ENCODE peak calls at places on chromosomes 4 and X, in seven cellular contexts. N, R, O, S, J, F and W are unnamed samples.

GRCh38 chrX:74535633-74536141 is 78.7 kb downstream of the RLIM start:
- DNase-seq in N (peak; percentile 69), R (peak; percentile 71), O (no peak), S (no peak), J (peak; percentile 87), F (peak; percentile 73), W (peak; percentile 16)

GRCh38 chr4:72767903-72768817 is 199.1 kb upstream of the ADAMTS3 start:
- DNase-seq in N (no peak), R (no peak), O (no peak), S (no peak), J (peak; percentile 78), F (peak; percentile 73), W (no peak)

GRCh38 chr4:143046454-143046853 is 138.3 kb upstream of the USP38 start:
- DNase-seq in N (no peak), R (no peak), O (no peak), S (no peak), J (peak; percentile 56), F (no peak), W (no peak)

GRCh38 chr4:8543623-8544022 is 36.6 kb upstream of the GPR78 start:
- DNase-seq in N (no peak), R (no peak), O (no peak), S (no peak), J (no peak), F (no peak), W (no peak)

GRCh38 chrX:72001471-72001870 is 90.8 kb downstream of the NHSL2 start:
- DNase-seq in N (no peak), R (no peak), O (no peak), S (no peak), J (no peak), F (no peak), W (no peak)

GRCh38 chr4:152063301-152064235 is 302.8 kb upstream of the GATB start:
- DNase-seq in N (no peak), R (no peak), O (peak; percentile 61), S (no peak), J (peak; percentile 50), F (peak; percentile 8), W (no peak)

GRCh38 chr4:87512400-87512799 is 16.8 kb downstream of the SPARCL1 start:
- DNase-seq in N (no peak), R (no peak), O (no peak), S (no peak), J (no peak), F (no peak), W (no peak)

GRCh38 chr4:8589831-8590545 is 2.6 kb upstream of the CPZ start:
- DNase-seq in N (no peak), R (no peak), O (no peak), S (no peak), J (peak; percentile 72), F (peak; percentile 27), W (no peak)

GRCh38 chrX:130118941-130119640 is 8.8 kb upstream of the ELF4 start:
- DNase-seq in N (no peak), R (no peak), O (no peak), S (no peak), J (peak; percentile 57), F (peak; percentile 56), W (no peak)

GRCh38 chrX:13893826-13894225 is 76.9 kb upstream of the GPM6B start:
- DNase-seq in N (no peak), R (peak; percentile 25), O (no peak), S (no peak), J (no peak), F (no peak), W (no peak)

DNA sequence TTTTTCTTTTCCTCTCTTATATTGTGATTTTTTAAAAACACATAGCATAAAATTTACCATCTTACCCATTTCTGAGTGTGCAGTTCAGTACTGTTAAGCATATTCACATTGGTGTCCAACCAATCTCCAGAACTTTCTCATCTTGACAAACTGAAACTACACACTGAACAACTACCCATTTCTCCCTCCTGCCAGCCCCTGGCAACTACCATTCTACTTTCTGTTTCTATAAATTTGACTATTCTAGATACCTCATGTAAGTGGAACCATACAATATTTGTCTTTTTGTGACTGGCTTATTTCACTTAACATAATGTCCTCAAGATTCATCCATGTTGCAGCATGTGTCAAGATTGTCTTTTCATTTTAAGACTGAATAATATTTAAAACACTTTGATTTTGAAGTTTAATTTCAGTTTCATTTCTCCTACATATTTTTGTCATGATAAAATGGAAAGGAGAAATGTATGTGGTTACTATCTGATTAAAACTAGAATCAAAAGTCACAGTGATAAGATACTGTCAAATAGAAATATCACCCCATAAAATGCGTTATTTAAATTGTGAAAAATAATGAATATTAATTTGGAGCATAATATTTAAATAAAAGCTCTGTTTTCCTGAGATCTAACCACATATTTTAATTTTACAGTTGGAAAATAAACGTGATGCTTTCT is 122.8 kb downstream of the DIPK2B start:
- DNase-seq in N (no peak), R (no peak), O (no peak), S (no peak), J (no peak), F (peak; percentile 3), W (no peak)
- H3K4me3 ChIP-seq in N (no peak overlapping the region), R (no peak overlapping the region), O (no peak overlapping the region), S (no peak overlapping the region), J (no peak overlapping the region), F (no peak overlapping the region), W (no peak overlapping the region)

DNA sequence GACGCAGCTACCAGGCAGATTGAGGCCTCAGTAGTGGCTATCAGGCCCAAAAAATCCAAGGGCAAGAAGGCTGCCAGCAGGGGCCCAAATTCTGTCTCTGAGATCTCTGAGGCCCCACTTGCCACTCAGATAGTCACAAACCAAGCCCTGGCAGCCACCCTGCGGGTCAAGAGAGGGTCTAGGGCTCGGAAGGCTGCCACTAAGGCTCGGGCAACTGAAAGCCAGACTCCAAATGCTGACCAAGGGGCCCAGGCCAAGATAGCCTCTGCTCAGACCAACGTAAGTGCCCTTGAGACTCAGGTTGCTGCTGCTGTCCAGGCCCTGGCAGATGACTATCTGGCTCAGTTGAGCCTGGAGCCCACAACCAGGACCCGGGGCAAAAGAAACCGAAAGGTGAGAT is 2.8 kb downstream of the TRO start:
- DNase-seq in N (no peak), R (no peak), O (no peak), S (no peak), J (no peak), F (no peak), W (no peak)
- H3K36me3 ChIP-seq in N (no peaks in the 10 kb centered on the region), R (no peaks in the 10 kb centered on the region), O (no peaks in the 10 kb centered on the region), S (no peaks in the 10 kb centered on the region), J (no peaks in the 10 kb centered on the region), F (no peaks in the 10 kb centered on the region), W (no peaks in the 10 kb centered on the region)

GRCh38 chr4:2798399-2799301 is 5.8 kb downstream of the SH3BP2 start:
- DNase-seq in N (peak; percentile 78), R (peak; percentile 71), O (peak; percentile 42), S (peak; percentile 98), J (no peak), F (no peak), W (no peak)
- H3K4me1 ChIP-seq in N (peaks cover 90% of the 10 kb centered on the region), R (peaks cover 97% of the 10 kb centered on the region), O (peaks cover 68% of the 10 kb centered on the region), S (peaks cover 81% of the 10 kb centered on the region), J (peaks cover 44% of the 10 kb centered on the region), F (peaks cover 66% of the 10 kb centered on the region), W (peaks cover 64% of the 10 kb centered on the region)

GRCh38 chr4:56680266-56680665 is 830 bp downstream of the HOPX start:
- DNase-seq in N (no peak), R (no peak), O (no peak), S (no peak), J (no peak), F (no peak), W (no peak)
- H3K4me3 ChIP-seq in N (no peak overlapping the region), R (peak overlapping the region; percentile 10), O (no peak overlapping the region), S (no peak overlapping the region), J (no peak overlapping the region), F (no peak overlapping the region), W (no peak overlapping the region)

DNA sequence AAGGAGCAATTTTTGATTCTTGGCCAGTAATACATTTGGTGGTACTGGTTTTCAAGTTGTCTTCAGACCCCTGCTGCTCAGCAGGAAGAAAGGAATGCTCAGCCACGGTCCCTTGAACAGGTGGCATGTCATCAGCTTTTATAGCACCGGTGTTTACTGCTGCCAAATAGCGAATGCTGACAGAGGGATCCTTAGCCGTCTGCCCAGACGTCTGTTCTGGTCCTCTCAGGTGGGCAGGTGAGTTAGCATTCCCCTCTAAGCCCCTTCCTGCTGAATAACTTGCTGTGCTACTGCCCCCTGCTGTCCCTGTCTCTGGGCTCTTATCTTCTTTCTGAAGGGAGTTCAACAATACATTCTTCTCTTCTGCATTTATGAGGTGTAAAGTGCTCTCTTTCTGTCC is 28.4 kb downstream of the BOD1L1 start:
- DNase-seq in N (no peak), R (no peak), O (no peak), S (no peak), J (peak; percentile 9), F (no peak), W (no peak)
- H3K36me3 ChIP-seq in N (no peaks in the 10 kb centered on the region), R (no peaks in the 10 kb centered on the region), O (peaks cover 61% of the 10 kb centered on the region), S (peaks cover 9% of the 10 kb centered on the region), J (peaks cover 52% of the 10 kb centered on the region), F (peaks cover 80% of the 10 kb centered on the region), W (peaks cover 31% of the 10 kb centered on the region)